ENCODE peak calls at places on chromosomes 7 and 10, in six cellular contexts. L is kidney tubule cell; M is stimulated activated CD8-positive, alpha-beta memory T cell treated with anti-CD3 and anti-CD28 coated beads, Interleukin-2, amount 100 ng/mL, for 48 hours; P is HTR-8/SVneo; V is Daoy; D is HS-5. C is an unnamed sample.
A peak's percentile ranks its signal among the peaks of the same experiment; 100 is the strongest.

GRCh38 chr7:151873402-151873965 is 3.4 kb downstream of the PRKAG2 start:
- DNase-seq in P (no peak), D (no peak), M (no peak), L (no peak), V (no peak), C (no peak)

GRCh38 chr7:77310982-77311381 is 105.2 kb downstream of the GSAP start:
- DNase-seq in P (no peak), D (no peak), M (no peak), V (no peak), L (peak; percentile 54), C (no peak)

GRCh38 chr10:28278842-28279241 is 24.0 kb downstream of the MPP7 start:
- DNase-seq in P (no peak), V (no peak), M (no peak), D (no peak), L (no peak), C (no peak)

GRCh38 chr10:102375867-102376266 is 19.6 kb upstream of the NFKB2 start:
- DNase-seq in M (no peak), D (no peak), P (no peak), L (no peak), V (no peak), C (no peak)

GRCh38 chr7:3643091-3643490 is 342.0 kb downstream of the SDK1 start:
- DNase-seq in V (no peak), P (no peak), M (no peak), D (no peak), L (no peak), C (no peak)

GRCh38 chr7:13181221-13181620 is 493.8 kb downstream of the ARL4A start:
- DNase-seq in M (no peak), L (peak; percentile 18), V (peak; percentile 10), D (no peak), P (no peak), C (no peak)

GRCh38 chr10:52071814-52072213 is 242.3 kb upstream of the DKK1 start:
- DNase-seq in V (no peak), D (no peak), M (no peak), P (no peak), L (no peak), C (no peak)

GRCh38 chr10:21020545-21020944 is 123.4 kb upstream of the NEBL start:
- DNase-seq in D (no peak), V (peak; percentile 66), P (peak; percentile 15), L (peak; percentile 3), M (peak; percentile 5), C (no peak)

GRCh38 chr10:386751-387693 is 251.8 kb downstream of the ZMYND11 start:
- DNase-seq in L (no peak), V (no peak), D (no peak), P (no peak), M (no peak), C (no peak)

GRCh38 chr7:99224263-99224947 is 16.5 kb upstream of the KPNA7 start:
- DNase-seq in P (peak; percentile 40), D (peak; percentile 29), M (no peak), L (peak; percentile 90), V (peak; percentile 94), C (no peak)

GRCh38 chr10:103746598-103746997 is 108.8 kb downstream of the SH3PXD2A start:
- DNase-seq in V (no peak), L (no peak), M (no peak), D (no peak), P (no peak), C (no peak)

GRCh38 chr7:100190059-100190711 is 12.5 kb downstream of the STAG3 start:
- DNase-seq in L (peak; percentile 24), P (no peak), M (no peak), V (no peak), D (no peak), C (no peak)

C was measured in pulmonary artery endothelial cell.